ENCODE peak calls at places on chromosomes 5 and 9, in four cellular contexts. Q, E, M and P are unnamed samples.

GRCh38 chr5:169146158-169146557 is 154.8 kb downstream of the SLIT3 start:
- DNase-seq in Q (no peak), E (no peak), M (no peak), P (no peak)

GRCh38 chr5:62457071-62457470 is 44.5 kb downstream of the IPO11 start:
- DNase-seq in Q (no peak), E (no peak), M (no peak), P (no peak)

GRCh38 chr5:36396640-36397039 is 94.9 kb upstream of the RANBP3L start:
- DNase-seq in Q (no peak), E (no peak), M (no peak), P (no peak)

GRCh38 chr9:101387871-101388506 is 3.2 kb upstream of the BAAT start:
- DNase-seq in Q (no peak), E (no peak), M (no peak), P (no peak)

GRCh38 chr9:126935630-126936029 is 21.0 kb downstream of the RALGPS1 start:
- DNase-seq in Q (no peak), E (no peak), M (no peak), P (no peak)

GRCh38 chr5:29162297-29162696 is 2031.2 kb upstream of the CDH6 start:
- DNase-seq in Q (no peak), E (no peak), M (no peak), P (no peak)

GRCh38 chr5:115494570-115495289 is 49.8 kb downstream of the FEM1C start:
- DNase-seq in Q (no peak), E (no peak), M (no peak), P (no peak)

GRCh38 chr9:134690946-134691694 is 49.5 kb downstream of the COL5A1 start:
- DNase-seq in Q (no peak), E (no peak), M (no peak), P (no peak)

GRCh38 chr9:131306397-131306997 is 17.0 kb downstream of the PLPP7 start:
- DNase-seq in Q (no peak), E (no peak), M (no peak), P (no peak)

GRCh38 chr5:132013711-132014110 is 2.3 kb upstream of the ACSL6 start:
- DNase-seq in Q (no peak), E (no peak), M (no peak), P (no peak)

GRCh38 chr5:165805756-165806155 is 2300.3 kb downstream of the MAT2B start:
- DNase-seq in Q (no peak), E (no peak), M (no peak), P (no peak)

GRCh38 chr9:128286435-128286834 is 10.4 kb downstream of the SWI5 start:
- DNase-seq in Q (no peak), E (no peak), M (no peak), P (no peak)

GRCh38 chr5:74579215-74579614 is 61.3 kb downstream of the ENC1 start:
- DNase-seq in Q (no peak), E (peak), M (no peak), P (no peak)

GRCh38 chr5:84239509-84239908 is 145.2 kb downstream of the EDIL3 start:
- DNase-seq in Q (no peak), E (no peak), M (no peak), P (no peak)

GRCh38 chr5:19917588-19917987 is 70.4 kb downstream of the CDH18 start:
- DNase-seq in Q (no peak), E (no peak), M (no peak), P (no peak)

GRCh38 chr9:128249558-128249913 is 26.3 kb downstream of the GOLGA2 start:
- DNase-seq in Q (no peak), E (no peak), M (no peak), P (no peak)

GRCh38 chr5:16784843-16785791 is 151.0 kb downstream of the MYO10 start:
- DNase-seq in Q (no peak), E (no peak), M (no peak), P (no peak)

GRCh38 chr5:35046754-35047153 is 995 bp downstream of the AGXT2 start:
- DNase-seq in Q (no peak), E (no peak), M (no peak), P (no peak)

GRCh38 chr5:64147849-64148441 is 17.7 kb upstream of the RNF180 start:
- DNase-seq in Q (peak), E (no peak), M (peak), P (no peak)

GRCh38 chr5:141510160-141510559 is 21.3 kb downstream of the PCDHGC5 start:
- DNase-seq in Q (no peak), E (no peak), M (no peak), P (no peak)

GRCh38 chr5:141507387-141508091 is 18.7 kb downstream of the PCDHGC5 start:
- DNase-seq in Q (no peak), E (no peak), M (peak), P (no peak)

GRCh38 chr5:141510850-141511718 is 22.2 kb downstream of the PCDHGC5 start:
- DNase-seq in Q (no peak), E (no peak), M (no peak), P (no peak)

GRCh38 chr5:141508440-141508807 is 19.5 kb downstream of the PCDHGC5 start:
- DNase-seq in Q (no peak), E (no peak), M (no peak), P (no peak)

GRCh38 chr5:141508808-141509611 is 20.1 kb downstream of the PCDHGC5 start:
- DNase-seq in Q (peak), E (no peak), M (peak), P (peak)
- H3K4me3 ChIP-seq in Q (peak), E (no peak), M (peak), P (peak)

GRCh38 chr9:114893221-114893620 is 37.2 kb downstream of the TNFSF8 start:
- DNase-seq in Q (no peak), E (no peak), M (no peak), P (no peak)
- H3K27ac ChIP-seq in Q (no peak), E (no peak), M (no peak), P (no peak)

GRCh38 chr9:95791695-95792094 is 83.8 kb upstream of the ERCC6L2 start:
- DNase-seq in Q (no peak), E (no peak), M (no peak), P (no peak)

GRCh38 chr9:95796029-95796428 is 79.5 kb upstream of the ERCC6L2 start:
- DNase-seq in Q (no peak), E (no peak), M (no peak), P (no peak)

GRCh38 chr9:95788486-95789110 is 86.9 kb upstream of the ERCC6L2 start:
- DNase-seq in Q (no peak), E (no peak), M (no peak), P (no peak)

DNA sequence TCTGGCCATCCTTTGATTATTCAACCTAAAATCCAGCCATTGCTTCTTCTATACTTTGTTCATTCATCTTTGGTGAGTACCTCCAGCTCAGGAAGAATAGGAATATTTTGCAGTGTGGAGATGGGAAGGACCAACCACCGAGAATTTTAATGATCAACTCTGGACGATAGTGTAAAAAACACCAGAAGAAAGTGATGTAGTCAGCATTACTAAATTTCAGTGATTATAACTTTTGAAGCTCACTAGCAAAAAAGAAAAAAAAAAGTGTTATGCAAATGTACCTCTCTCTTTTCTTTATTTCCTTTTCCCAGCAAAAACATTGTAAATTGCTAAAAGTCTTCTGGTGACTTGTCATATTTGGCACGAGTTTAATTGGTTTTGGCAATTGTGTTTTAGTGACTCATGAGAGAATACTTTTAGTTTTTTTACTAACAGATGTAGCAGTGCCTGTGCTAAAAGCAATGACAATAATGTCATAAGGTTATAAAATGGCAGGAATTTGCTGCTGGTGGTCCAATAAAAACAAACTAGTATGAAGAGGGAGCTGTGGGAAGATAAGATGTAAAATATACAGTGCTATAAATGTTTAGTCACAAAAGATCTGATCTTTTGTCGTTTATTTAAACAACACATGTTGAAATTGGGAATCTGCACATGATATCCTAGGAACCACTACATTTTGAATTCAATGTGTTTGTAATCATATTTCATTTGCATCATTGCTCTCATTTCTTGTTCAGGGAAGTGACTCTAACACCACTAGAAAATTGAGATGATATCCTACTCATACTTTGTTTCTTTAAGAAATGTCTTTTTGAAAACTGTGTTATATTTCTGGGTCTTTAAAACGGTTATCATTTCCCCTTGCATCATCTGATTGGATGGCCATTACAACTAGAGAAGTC is 81.3 kb upstream of the ERCC6L2 start:
- DNase-seq in Q (no peak), E (no peak), M (no peak), P (no peak)
- H3K4me3 ChIP-seq in Q (no peak), E (no peak), M (no peak), P (no peak)

DNA sequence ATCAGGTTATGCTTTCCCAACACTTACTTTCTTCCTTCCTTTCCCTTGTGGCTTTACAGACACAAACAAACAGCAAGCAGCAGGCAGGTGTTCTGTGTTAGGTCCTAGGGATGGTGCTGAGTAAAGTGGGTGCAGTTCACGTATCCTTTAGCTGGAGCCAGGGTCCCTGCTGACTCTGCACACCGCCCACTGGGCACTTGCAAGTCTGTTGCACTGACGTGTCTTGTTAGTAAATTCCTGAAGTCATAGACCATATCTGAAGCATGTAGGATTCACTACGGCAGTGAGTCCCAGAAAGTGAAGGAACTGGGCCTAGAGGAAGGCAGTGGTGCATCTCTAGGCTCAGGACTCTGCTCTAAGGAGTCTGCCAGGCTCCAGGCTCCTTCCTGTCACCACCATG is 96.6 kb downstream of the DAPK1 start:
- DNase-seq in Q (no peak), E (no peak), M (no peak), P (no peak)
- H3K27ac ChIP-seq in Q (no peak), E (no peak), M (no peak), P (no peak)

GRCh38 chr5:23507278-23507685 is at the start of gene PRDM9:
- DNase-seq in Q (no peak), E (no peak), M (no peak), P (no peak)
- H3K4me3 ChIP-seq in Q (no peak), E (no peak), M (peak), P (peak)

GRCh38 chr5:57844410-57844809 is 361.8 kb upstream of the ACTBL2 start:
- DNase-seq in Q (no peak), E (no peak), M (no peak), P (no peak)

GRCh38 chr5:57841671-57842375 is 359.2 kb upstream of the ACTBL2 start:
- DNase-seq in Q (peak), E (no peak), M (no peak), P (no peak)

GRCh38 chr5:57845025-57845424 is 362.4 kb upstream of the ACTBL2 start:
- DNase-seq in Q (no peak), E (no peak), M (no peak), P (no peak)

GRCh38 chr5:57842376-57843015 is 359.9 kb upstream of the ACTBL2 start:
- DNase-seq in Q (no peak), E (no peak), M (no peak), P (no peak)

DNA sequence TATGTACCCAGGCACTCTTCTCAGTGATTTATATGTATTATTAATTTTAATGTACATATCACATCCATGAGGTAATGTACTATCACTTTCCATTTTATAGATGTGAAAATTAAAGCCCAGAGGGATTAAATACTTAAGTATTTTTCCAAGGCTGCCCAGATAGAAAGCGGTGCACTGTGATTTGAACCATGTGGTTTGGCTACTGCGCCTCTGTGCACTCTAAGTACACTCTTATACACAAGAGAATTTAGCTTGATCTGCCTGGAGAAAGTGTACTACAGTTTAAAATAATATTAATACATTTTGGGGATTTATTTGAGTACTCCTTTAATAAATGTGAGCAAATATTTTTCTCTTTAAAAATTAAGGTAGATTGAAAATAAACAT is 360.4 kb upstream of the ACTBL2 start:
- DNase-seq in Q (no peak), E (no peak), M (no peak), P (no peak)
- H3K27ac ChIP-seq in Q (no peak), E (no peak), M (no peak), P (no peak)

GRCh38 chr5:78801413-78801812 is 152.8 kb upstream of the LHFPL2 start:
- DNase-seq in Q (no peak), E (no peak), M (no peak), P (no peak)
- H3K4me3 ChIP-seq in Q (no peak), E (no peak), M (no peak), P (no peak)

DNA sequence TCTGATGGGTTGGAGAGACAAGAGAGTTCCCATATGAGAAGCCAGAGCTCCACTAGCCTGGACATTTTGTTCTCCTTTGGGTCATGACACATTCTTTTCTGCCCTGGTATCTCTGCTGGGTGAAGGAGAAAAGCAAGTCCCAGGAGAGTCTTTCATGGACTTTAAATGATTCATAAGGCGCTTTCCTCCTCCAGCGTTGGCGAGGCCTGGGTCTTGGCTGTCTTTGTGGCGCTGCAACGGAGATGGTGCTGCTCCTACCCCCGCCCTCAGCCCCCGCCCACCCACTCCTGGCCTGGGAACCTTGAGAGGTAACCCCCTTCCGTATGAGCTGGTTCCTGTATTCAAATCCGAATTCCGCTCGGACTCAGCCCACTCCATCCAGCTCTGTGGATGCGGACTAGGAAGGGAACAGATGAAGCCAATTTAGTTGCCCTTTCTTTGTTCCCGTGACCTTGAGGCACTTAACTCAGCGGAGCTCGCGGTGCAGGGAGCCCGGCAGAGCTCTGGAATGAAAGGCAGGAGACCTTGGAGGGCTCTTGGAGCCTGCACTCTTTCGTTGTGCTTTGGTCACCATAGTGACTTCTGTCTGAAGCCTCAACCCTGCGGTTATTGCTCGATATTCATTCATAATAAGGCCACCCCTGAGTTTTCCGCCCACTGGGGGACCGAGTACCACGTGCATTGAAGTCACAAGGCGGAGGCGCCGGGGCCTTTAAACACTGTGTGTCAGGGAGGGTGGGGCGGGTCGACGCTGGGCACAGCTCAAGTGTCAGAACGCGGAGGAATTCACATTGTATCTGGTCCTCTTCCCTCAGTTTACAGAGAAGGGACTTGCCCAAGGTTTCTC is 14.0 kb upstream of the PWWP2A start:
- DNase-seq in Q (peak), E (no peak), M (peak), P (peak)
- H3K27ac ChIP-seq in Q (peak), E (no peak), M (peak), P (peak)

GRCh38 chr9:695252-695651 is 146.2 kb upstream of the DMRT1 start:
- DNase-seq in Q (no peak), E (no peak), M (no peak), P (no peak)
- H3K4me3 ChIP-seq in Q (no peak), E (no peak), M (peak), P (peak)

GRCh38 chr9:135991771-135992170 is 30.6 kb upstream of the UBAC1 start:
- DNase-seq in Q (no peak), E (no peak), M (no peak), P (no peak)
- H3K27ac ChIP-seq in Q (no peak), E (peak), M (no peak), P (no peak)